ENCODE peak calls at places on chromosomes 3 and 15, in six cellular contexts. L is BJ, P is K562, Y is H7, O is dorsolateral prefrontal cortex, C is brain microvascular endothelial cell. V is an unnamed sample.
A peak's percentile ranks its signal among the peaks of the same experiment; 100 is the strongest.

GRCh38 chr15:101307897-101308603 is 13.0 kb upstream of the SNRPA1 start:
- DNase-seq in L (no peak), P (no peak), Y (peak; percentile 51), O (peak; percentile 32), C (no peak), V (peak; percentile 51)

GRCh38 chr15:28191832-28192231 is 92.7 kb upstream of the OCA2 start:
- DNase-seq in L (peak; percentile 41), P (no peak), Y (peak; percentile 63), O (peak; percentile 58), C (peak; percentile 66), V (peak; percentile 68)

GRCh38 chr3:66397745-66398144 is 103.1 kb downstream of the LRIG1 start:
- DNase-seq in L (no peak), P (no peak), Y (no peak), O (no peak), C (no peak), V (no peak)

GRCh38 chr3:140428380-140428779 is 249.5 kb upstream of the TRIM42 start:
- DNase-seq in L (no peak), P (no peak), Y (no peak), O (no peak), C (no peak), V (no peak)

GRCh38 chr15:67241132-67241855 is 13.2 kb downstream of the AAGAB start:
- DNase-seq in L (no peak), P (no peak), Y (peak; percentile 29), O (no peak), C (no peak), V (no peak)

GRCh38 chr3:10757821-10758130 is 58.3 kb upstream of the SLC6A11 start:
- DNase-seq in L (no peak), P (no peak), Y (no peak), O (no peak), C (no peak), V (no peak)

GRCh38 chr15:28273468-28273867 is 48.5 kb downstream of the HERC2 start:
- DNase-seq in L (no peak), P (no peak), Y (peak; percentile 74), O (no peak), C (peak; percentile 42), V (no peak)

GRCh38 chr3:159872374-159873109 is 116.1 kb upstream of the IL12A start:
- DNase-seq in L (peak; percentile 55), P (no peak), Y (no peak), O (no peak), C (peak; percentile 94), V (no peak)

GRCh38 chr3:165466856-165467255 is 270.7 kb upstream of the SLITRK3 start:
- DNase-seq in L (no peak), P (no peak), Y (no peak), O (no peak), C (peak; percentile 51), V (no peak)

GRCh38 chr15:88152672-88153071 is 103.9 kb downstream of the NTRK3 start:
- DNase-seq in L (no peak), P (no peak), Y (no peak), O (no peak), C (no peak), V (no peak)

GRCh38 chr15:39466428-39466827 is 114.5 kb upstream of the THBS1 start:
- DNase-seq in L (peak; percentile 94), P (no peak), Y (no peak), O (no peak), C (no peak), V (peak; percentile 74)

GRCh38 chr3:136351905-136352304 is 101.8 kb downstream of the PCCB start:
- DNase-seq in L (no peak), P (no peak), Y (no peak), O (no peak), C (no peak), V (no peak)

GRCh38 chr3:66625464-66626216 is 124.8 kb upstream of the LRIG1 start:
- DNase-seq in L (no peak), P (no peak), Y (no peak), O (no peak), C (no peak), V (no peak)

GRCh38 chr3:177441813-177442646 is 244.7 kb upstream of the TBL1XR1 start:
- DNase-seq in L (no peak), P (no peak), Y (no peak), O (no peak), C (no peak), V (no peak)

GRCh38 chr3:31861839-31862238 is 119.2 kb downstream of the OSBPL10 start:
- DNase-seq in L (no peak), P (no peak), Y (no peak), O (no peak), C (no peak), V (no peak)

GRCh38 chr3:176759815-176760506 is 437.3 kb downstream of the TBL1XR1 start:
- DNase-seq in L (no peak), P (no peak), Y (no peak), O (no peak), C (no peak), V (no peak)

GRCh38 chr15:39748276-39748675 is 34.4 kb downstream of the FSIP1 start:
- DNase-seq in L (no peak), P (no peak), Y (no peak), O (no peak), C (no peak), V (no peak)

DNA sequence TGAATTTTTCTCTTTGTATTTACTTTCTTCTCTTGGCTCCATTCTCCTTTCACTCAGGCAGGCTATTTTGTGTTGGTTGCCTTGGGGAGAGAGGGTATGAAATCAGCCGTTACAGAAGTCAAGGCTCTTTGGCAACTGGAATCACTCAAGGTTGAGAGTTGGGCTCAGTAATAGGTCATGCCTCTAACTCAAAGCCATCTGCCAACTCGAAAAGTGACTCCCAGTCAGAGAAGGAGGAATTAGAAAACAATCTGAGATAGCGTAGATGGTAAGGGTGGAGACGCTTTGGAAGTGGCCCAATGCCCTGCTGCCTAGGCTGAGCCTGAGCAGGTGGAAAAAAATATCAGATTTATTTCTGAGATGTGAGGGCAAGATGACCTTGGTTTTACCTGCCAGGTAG is 205.7 kb upstream of the ST8SIA2 start:
- DNase-seq in L (no peak), P (no peak), Y (no peak), O (no peak), C (no peak), V (no peak)
- H3K27me3 ChIP-seq in L (no peaks in the 10 kb centered on the region), P (no peaks in the 10 kb centered on the region), Y (no peaks in the 10 kb centered on the region), O (no peaks in the 10 kb centered on the region), C (no peaks in the 10 kb centered on the region), V (no peaks in the 10 kb centered on the region)

GRCh38 chr15:73756947-73757513 is 3.9 kb upstream of the INSYN1 start:
- DNase-seq in L (no peak), P (no peak), Y (peak; percentile 31), O (no peak), C (no peak), V (no peak)
- H3K27me3 ChIP-seq in L (peaks cover 20% of the 10 kb centered on the region), P (peaks cover 24% of the 10 kb centered on the region), Y (peaks cover 11% of the 10 kb centered on the region), O (no peaks in the 10 kb centered on the region), C (peaks cover 37% of the 10 kb centered on the region), V (peaks cover 6% of the 10 kb centered on the region)

DNA sequence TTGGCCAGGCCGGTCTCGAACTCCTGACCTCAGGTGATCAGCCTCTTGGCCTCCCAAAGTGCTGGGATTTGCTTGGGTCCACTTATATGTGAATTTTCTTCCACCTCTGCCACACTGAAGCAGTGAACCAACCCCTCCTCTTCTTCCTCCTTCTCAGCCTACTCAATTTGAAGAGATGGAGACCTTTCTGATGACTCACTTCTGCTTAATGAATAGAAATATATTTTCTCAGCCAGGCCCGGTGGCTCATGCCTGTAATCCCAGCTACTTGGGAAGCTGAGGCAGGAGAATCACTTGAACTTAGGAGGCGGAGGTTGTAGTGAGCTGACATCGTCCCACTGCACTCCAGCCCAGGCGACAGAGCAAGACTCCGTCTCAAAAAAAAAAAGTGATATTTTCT is 46.8 kb upstream of the GATM start:
- DNase-seq in L (no peak), P (no peak), Y (no peak), O (no peak), C (no peak), V (no peak)
- H3K27me3 ChIP-seq in L (no peaks in the 10 kb centered on the region), P (no peaks in the 10 kb centered on the region), Y (peaks cover 7% of the 10 kb centered on the region), O (no peaks in the 10 kb centered on the region), C (no peaks in the 10 kb centered on the region), V (no peaks in the 10 kb centered on the region)

GRCh38 chr3:104779324-104779723 is 587.4 kb upstream of the ALCAM start:
- DNase-seq in L (no peak), P (no peak), Y (no peak), O (no peak), C (no peak), V (no peak)
- H3K27me3 ChIP-seq in L (no peaks in the 10 kb centered on the region), P (no peaks in the 10 kb centered on the region), Y (no peaks in the 10 kb centered on the region), O (no peaks in the 10 kb centered on the region), C (no peaks in the 10 kb centered on the region), V (no peaks in the 10 kb centered on the region)

GRCh38 chr15:60651734-60652141 is 172.8 kb upstream of the ICE2 start:
- DNase-seq in L (no peak), P (no peak), Y (no peak), O (no peak), C (no peak), V (no peak)
- H3K27me3 ChIP-seq in L (no peaks in the 10 kb centered on the region), P (peaks cover 26% of the 10 kb centered on the region), Y (no peaks in the 10 kb centered on the region), O (no peaks in the 10 kb centered on the region), C (no peaks in the 10 kb centered on the region), V (no peaks in the 10 kb centered on the region)

GRCh38 chr15:96359772-96360498 is 29.4 kb downstream of the NR2F2 start:
- DNase-seq in L (no peak), P (no peak), Y (peak; percentile 84), O (no peak), C (no peak), V (peak; percentile 63)
- H3K27me3 ChIP-seq in L (peaks cover 3% of the 10 kb centered on the region), P (no peaks in the 10 kb centered on the region), Y (peaks cover 100% of the 10 kb centered on the region), O (peaks cover 10% of the 10 kb centered on the region), C (no peaks in the 10 kb centered on the region), V (peaks cover 64% of the 10 kb centered on the region)

GRCh38 chr3:69748503-69748902 is 9.2 kb downstream of the MITF start:
- DNase-seq in L (no peak), P (no peak), Y (no peak), O (no peak), C (no peak), V (no peak)

GRCh38 chr3:69751118-69751517 is 11.9 kb downstream of the MITF start:
- DNase-seq in L (no peak), P (no peak), Y (no peak), O (no peak), C (no peak), V (no peak)

GRCh38 chr3:69747511-69748248 is 8.4 kb downstream of the MITF start:
- DNase-seq in L (no peak), P (no peak), Y (no peak), O (no peak), C (no peak), V (no peak)

GRCh38 chr3:69746119-69746518 is 6.9 kb downstream of the MITF start:
- DNase-seq in L (no peak), P (no peak), Y (no peak), O (no peak), C (no peak), V (no peak)

DNA sequence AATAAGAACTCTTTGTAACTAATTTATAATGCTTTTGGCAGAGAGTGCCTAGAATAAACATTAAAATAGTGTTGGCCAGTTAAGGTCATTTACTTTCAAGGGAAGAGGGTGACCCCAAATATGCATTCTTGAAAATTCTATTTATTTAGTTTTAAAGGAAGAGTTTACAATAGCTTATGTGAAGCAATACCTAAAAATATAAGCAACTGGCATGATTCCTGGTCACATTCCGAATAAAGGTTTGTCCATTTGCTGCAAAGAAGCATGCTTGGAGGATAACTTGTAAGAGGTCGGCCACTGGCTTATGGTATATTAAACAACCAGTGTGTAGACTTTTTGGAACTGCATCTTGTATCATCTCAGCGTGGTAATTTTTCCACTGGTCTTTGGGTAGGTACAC is 10.2 kb downstream of the MITF start:
- DNase-seq in L (no peak), P (no peak), Y (no peak), O (no peak), C (no peak), V (no peak)
- H3K27me3 ChIP-seq in L (no peaks in the 10 kb centered on the region), P (no peaks in the 10 kb centered on the region), Y (no peaks in the 10 kb centered on the region), O (no peaks in the 10 kb centered on the region), C (no peaks in the 10 kb centered on the region), V (no peaks in the 10 kb centered on the region)

GRCh38 chr15:51092480-51092879 is 2.2 kb downstream of the TNFAIP8L3 start:
- DNase-seq in L (no peak), P (no peak), Y (no peak), O (no peak), C (no peak), V (no peak)
- H3K27me3 ChIP-seq in L (peaks cover 38% of the 10 kb centered on the region), P (no peaks in the 10 kb centered on the region), Y (peaks cover 60% of the 10 kb centered on the region), O (no peaks in the 10 kb centered on the region), C (peaks cover 5% of the 10 kb centered on the region), V (peaks cover 9% of the 10 kb centered on the region)

V was measured in upper lobe of right lung.